ENCODE peak calls at places on chromosomes 6 and 20, in eight cellular contexts. V is amniotic stem cell; S is HTR-8/SVneo; K is progenitor cell of endocrine pancreas; P is effector CD4-positive, alpha-beta T cell; M is hepatocyte; D is cardiac muscle cell; B is GM13976. U is an unnamed sample.

GRCh38 chr20:14777571-14777970 is 440.2 kb upstream of the FLRT3 start:
- DNase-seq in V (no peak), S (no peak), K (no peak), P (no peak), M (no peak), D (no peak), B (no peak), U (no peak)

GRCh38 chr6:45002390-45002789 is 325.7 kb upstream of the RUNX2 start:
- DNase-seq in V (no peak), S (no peak), K (no peak), P (no peak), M (no peak), D (peak; percentile 19), B (no peak), U (no peak)

GRCh38 chr6:129009856-129010255 is 126.9 kb downstream of the LAMA2 start:
- DNase-seq in V (no peak), S (no peak), K (no peak), P (no peak), M (no peak), D (no peak), B (no peak), U (no peak)

GRCh38 chr20:8969062-8969694 is 99.7 kb upstream of the PLCB4 start:
- DNase-seq in V (no peak), S (no peak), K (no peak), P (no peak), M (no peak), D (no peak), B (no peak), U (no peak)

GRCh38 chr6:5507056-5507722 is 245.9 kb downstream of the FARS2 start:
- DNase-seq in V (no peak), S (no peak), K (no peak), P (no peak), M (no peak), D (no peak), B (peak; percentile 41), U (no peak)

GRCh38 chr6:2899596-2899995 is 3.5 kb downstream of the SERPINB9 start:
- DNase-seq in V (no peak), S (no peak), K (no peak), P (no peak), M (no peak), D (no peak), B (peak; percentile 55), U (no peak)

GRCh38 chr6:165181951-165182414 is 127.4 kb downstream of the C6orf118 start:
- DNase-seq in V (no peak), S (no peak), K (no peak), P (no peak), M (peak; percentile 9), D (peak; percentile 72), B (no peak), U (no peak)

GRCh38 chr20:35206802-35207201 is 19.7 kb upstream of the MMP24 start:
- DNase-seq in V (no peak), S (no peak), K (no peak), P (no peak), M (no peak), D (no peak), B (no peak), U (no peak)

GRCh38 chr6:16345449-16346330 is 107.3 kb downstream of the GMPR start:
- DNase-seq in V (peak; percentile 69), S (peak; percentile 65), K (no peak), P (no peak), M (peak; percentile 48), D (peak; percentile 64), B (no peak), U (no peak)

GRCh38 chr6:30845183-30845582 is 39.1 kb upstream of the DDR1 start:
- DNase-seq in V (no peak), S (no peak), K (no peak), P (no peak), M (no peak), D (no peak), B (no peak), U (no peak)

GRCh38 chr20:6768228-6769185 is 1.0 kb downstream of the BMP2 start:
- DNase-seq in V (no peak), S (no peak), K (peak; percentile 18), P (no peak), M (peak; percentile 37), D (peak; percentile 39), B (peak; percentile 22), U (no peak)

GRCh38 chr20:34045294-34045693 is 51.6 kb downstream of the RALY start:
- DNase-seq in V (no peak), S (no peak), K (no peak), P (no peak), M (peak; percentile 61), D (peak; percentile 82), B (no peak), U (no peak)

GRCh38 chr20:18633411-18633810 is 45.6 kb downstream of the DTD1 start:
- DNase-seq in V (no peak), S (no peak), K (no peak), P (no peak), M (no peak), D (no peak), B (no peak), U (no peak)

GRCh38 chr20:35062478-35062877 is 30.1 kb downstream of the TRPC4AP start:
- DNase-seq in V (no peak), S (no peak), K (no peak), P (no peak), M (no peak), D (no peak), B (no peak), U (no peak)

GRCh38 chr6:72787521-72788031 is 165.7 kb downstream of the KCNQ5 start:
- DNase-seq in V (peak; percentile 91), S (peak; percentile 65), K (no peak), P (no peak), M (peak; percentile 33), D (peak; percentile 87), B (no peak), U (no peak)

GRCh38 chr6:148343028-148343374 is 363 bp downstream of the SASH1 start:
- DNase-seq in V (no peak), S (no peak), K (no peak), P (no peak), M (no peak), D (no peak), B (no peak), U (no peak)

GRCh38 chr20:52828199-52828598 is 144.0 kb upstream of the TSHZ2 start:
- DNase-seq in V (no peak), S (no peak), K (no peak), P (no peak), M (no peak), D (no peak), B (no peak), U (no peak)

GRCh38 chr6:105616521-105616920 is 213.6 kb upstream of the PREP start:
- DNase-seq in V (no peak), S (no peak), K (no peak), P (no peak), M (no peak), D (no peak), B (no peak), U (no peak)

GRCh38 chr6:144063246-144063743 is 32.1 kb downstream of the SF3B5 start:
- DNase-seq in V (no peak), S (no peak), K (no peak), P (no peak), M (peak; percentile 9), D (no peak), B (no peak), U (no peak)

GRCh38 chr20:57208198-57208597 is 58.2 kb downstream of the BMP7 start:
- DNase-seq in V (no peak), S (no peak), K (no peak), P (no peak), M (no peak), D (peak; percentile 29), B (no peak), U (no peak)

GRCh38 chr6:141403827-141404226 is 728.9 kb upstream of the GJE1 start:
- DNase-seq in V (no peak), S (no peak), K (no peak), P (no peak), M (no peak), D (peak; percentile 56), B (no peak), U (no peak)

GRCh38 chr6:25137497-25137896 is 141.7 kb upstream of the CARMIL1 start:
- DNase-seq in V (no peak), S (no peak), K (no peak), P (no peak), M (no peak), D (peak; percentile 35), B (no peak), U (no peak)

GRCh38 chr6:142376115-142376514 is 74.3 kb downstream of the ADGRG6 start:
- DNase-seq in V (no peak), S (no peak), K (no peak), P (no peak), M (no peak), D (no peak), B (no peak), U (no peak)

GRCh38 chr6:31844507-31844906 is 17.0 kb downstream of the HSPA1B start:
- DNase-seq in V (no peak), S (no peak), K (no peak), P (no peak), M (no peak), D (no peak), B (no peak), U (no peak)

GRCh38 chr20:53718622-53719021 is 125.0 kb upstream of the ZNF217 start:
- DNase-seq in V (no peak), S (no peak), K (no peak), P (no peak), M (no peak), D (no peak), B (no peak), U (no peak)

GRCh38 chr20:58065508-58066361 is 162.7 kb downstream of the ANKRD60 start:
- DNase-seq in V (no peak), S (no peak), K (no peak), P (no peak), M (no peak), D (no peak), B (no peak), U (peak; percentile 42)

GRCh38 chr20:63942250-63943006 is 13.8 kb downstream of the UCKL1 start:
- DNase-seq in V (no peak), S (no peak), K (no peak), P (no peak), M (no peak), D (peak; percentile 12), B (peak; percentile 72), U (peak; percentile 78)

GRCh38 chr6:109979033-109979921 is 1.2 kb downstream of the GPR6 start:
- DNase-seq in V (no peak), S (no peak), K (no peak), P (no peak), M (no peak), D (no peak), B (no peak), U (peak; percentile 65)

GRCh38 chr6:25066593-25066992 is 130.8 kb upstream of the RIPOR2 start:
- DNase-seq in V (no peak), S (no peak), K (no peak), P (no peak), M (no peak), D (no peak), B (no peak), U (no peak)